ENCODE peak calls at places on chromosomes 3 and 15, in five cellular contexts. One of them, this sample, is unnamed.

GRCh38 chr3:11699083-11699427 is 55.3 kb upstream of the VGLL4 start:
- DNase-seq in SK-N-SH: no peak
- DNase-seq in NT2/D1: no peak
- DNase-seq in K562: no peak
- DNase-seq in HCT116: no peak
- DNase-seq in this sample: no peak

GRCh38 chr3:177144922-177145321 is 52.4 kb downstream of the TBL1XR1 start:
- DNase-seq in HCT116: no peak
- DNase-seq in NT2/D1: no peak
- DNase-seq in K562: no peak
- DNase-seq in SK-N-SH: no peak
- DNase-seq in this sample: peak

GRCh38 chr3:33898901-33899300 is 100.5 kb downstream of the PDCD6IP start:
- DNase-seq in K562: no peak
- DNase-seq in HCT116: no peak
- DNase-seq in SK-N-SH: no peak
- DNase-seq in NT2/D1: no peak
- DNase-seq in this sample: no peak

GRCh38 chr3:13544293-13544831 is 4.6 kb upstream of the FBLN2 start:
- DNase-seq in HCT116: no peak
- DNase-seq in K562: no peak
- DNase-seq in SK-N-SH: no peak
- DNase-seq in NT2/D1: no peak
- DNase-seq in this sample: no peak

GRCh38 chr3:78888650-78889049 is 879.1 kb downstream of the ROBO1 start:
- DNase-seq in K562: no peak
- DNase-seq in HCT116: no peak
- DNase-seq in SK-N-SH: no peak
- DNase-seq in NT2/D1: no peak
- DNase-seq in this sample: no peak

GRCh38 chr3:2236203-2236602 is 137.5 kb downstream of the CNTN4 start:
- DNase-seq in SK-N-SH: no peak
- DNase-seq in K562: no peak
- DNase-seq in NT2/D1: no peak
- DNase-seq in HCT116: no peak
- DNase-seq in this sample: no peak

GRCh38 chr3:43892535-43892934 is 201.8 kb downstream of the ABHD5 start:
- DNase-seq in SK-N-SH: no peak
- DNase-seq in K562: no peak
- DNase-seq in HCT116: no peak
- DNase-seq in NT2/D1: no peak
- DNase-seq in this sample: peak

GRCh38 chr3:24318668-24319287 is 175.9 kb downstream of the THRB start:
- DNase-seq in SK-N-SH: no peak
- DNase-seq in NT2/D1: no peak
- DNase-seq in HCT116: no peak
- DNase-seq in K562: no peak
- DNase-seq in this sample: no peak

GRCh38 chr3:140731440-140732119 is 53.7 kb downstream of the TRIM42 start:
- DNase-seq in NT2/D1: no peak
- DNase-seq in K562: no peak
- DNase-seq in HCT116: no peak
- DNase-seq in SK-N-SH: no peak
- DNase-seq in this sample: no peak

GRCh38 chr3:23199649-23200048 is 3.5 kb upstream of the UBE2E2 start:
- DNase-seq in SK-N-SH: no peak
- DNase-seq in NT2/D1: no peak
- DNase-seq in HCT116: no peak
- DNase-seq in K562: no peak
- DNase-seq in this sample: no peak

GRCh38 chr3:31767920-31768319 is 213.1 kb downstream of the OSBPL10 start:
- DNase-seq in HCT116: no peak
- DNase-seq in K562: no peak
- DNase-seq in SK-N-SH: no peak
- DNase-seq in NT2/D1: no peak
- DNase-seq in this sample: no peak

GRCh38 chr3:171883257-171883892 is 40.2 kb downstream of the TMEM212 start:
- DNase-seq in HCT116: no peak
- DNase-seq in K562: no peak
- DNase-seq in SK-N-SH: no peak
- DNase-seq in NT2/D1: no peak
- DNase-seq in this sample: no peak

GRCh38 chr3:45693941-45694521 is 4.8 kb downstream of the SACM1L start:
- DNase-seq in NT2/D1: no peak
- DNase-seq in SK-N-SH: peak
- DNase-seq in HCT116: no peak
- DNase-seq in K562: peak
- DNase-seq in this sample: no peak

GRCh38 chr3:165642761-165643432 is 194.3 kb downstream of the BCHE start:
- DNase-seq in HCT116: peak
- DNase-seq in SK-N-SH: no peak
- DNase-seq in K562: no peak
- DNase-seq in NT2/D1: no peak
- DNase-seq in this sample: no peak

GRCh38 chr3:102106421-102107097 is 257.2 kb downstream of the NFKBIZ start:
- DNase-seq in NT2/D1: no peak
- DNase-seq in HCT116: no peak
- DNase-seq in SK-N-SH: no peak
- DNase-seq in K562: no peak
- DNase-seq in this sample: no peak

DNA sequence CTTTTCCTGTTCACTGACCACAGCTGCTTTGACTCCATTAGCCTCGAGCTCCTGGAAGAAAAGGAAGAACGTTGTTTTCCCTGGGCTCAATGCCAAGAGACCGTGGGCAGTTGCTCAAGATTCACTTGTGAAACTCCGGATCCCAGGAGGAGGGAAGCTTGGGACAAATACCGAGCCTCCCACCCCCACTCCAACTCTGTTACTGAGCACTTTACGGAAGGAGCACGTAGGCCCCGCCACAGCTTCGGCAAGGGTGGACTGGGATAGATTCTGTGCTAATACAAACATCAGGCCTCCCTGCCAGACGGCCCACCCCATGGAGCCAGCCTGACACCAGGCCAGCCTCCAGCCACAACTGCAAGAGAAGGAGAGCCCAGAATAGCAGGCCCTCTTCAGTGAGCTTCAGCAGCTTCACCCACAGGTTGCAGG is 10.7 kb upstream of the FANCD2 start:
- DNase-seq in K562: no peak
- DNase-seq in SK-N-SH: no peak
- DNase-seq in HCT116: no peak
- DNase-seq in NT2/D1: no peak
- DNase-seq in this sample: no peak
- TF ChIP-seq YY1 in K562: no peak
- TF ChIP-seq YY1 in SK-N-SH: no peak
- TF ChIP-seq YY1 in HCT116: no peak
- TF ChIP-seq YY1 in NT2/D1: no peak
- TF ChIP-seq YY1 in this sample: no peak

DNA sequence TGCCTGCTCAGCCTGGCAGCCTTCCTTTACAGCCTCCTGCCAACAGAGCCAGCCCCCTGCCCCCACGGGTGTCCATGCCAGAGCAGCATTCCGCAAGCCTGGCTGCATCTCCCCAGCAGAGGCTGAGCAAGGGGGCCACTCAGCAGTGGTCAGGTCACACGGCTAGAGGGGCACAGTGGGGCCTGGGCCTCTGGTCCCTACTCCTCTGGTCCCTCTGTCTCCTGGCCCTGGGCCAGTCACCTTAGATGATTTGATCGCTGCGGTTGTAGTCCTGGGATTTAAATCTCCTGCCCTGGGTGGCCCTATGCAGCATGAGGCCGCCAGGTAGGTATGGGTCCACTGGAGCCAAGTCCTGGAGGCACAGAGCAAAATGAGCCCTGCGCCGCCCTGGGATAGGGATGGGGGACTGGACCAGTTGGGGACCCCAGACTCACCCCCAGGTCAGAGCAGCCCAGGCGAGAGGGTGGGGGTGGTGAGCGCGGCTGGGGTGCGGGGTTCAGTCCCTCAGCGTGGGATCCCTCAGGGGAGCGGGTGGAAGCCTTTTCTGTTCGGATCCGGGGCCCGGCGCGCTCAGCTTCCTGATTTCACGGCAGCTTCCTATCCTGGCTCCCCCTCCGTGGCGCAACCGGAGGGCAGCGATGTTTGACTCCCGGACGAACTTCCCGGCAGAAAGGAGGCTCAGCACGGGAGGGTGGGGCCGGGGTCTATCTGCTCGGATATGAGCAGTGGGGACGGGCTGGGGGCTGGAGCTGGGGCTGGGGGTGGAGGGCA is at the start of gene ZBTB47:
- DNase-seq in NT2/D1: no peak
- DNase-seq in K562: no peak
- DNase-seq in SK-N-SH: no peak
- DNase-seq in HCT116: no peak
- DNase-seq in this sample: no peak
- TF ChIP-seq YY1 in NT2/D1: no peak
- TF ChIP-seq YY1 in K562: no peak
- TF ChIP-seq YY1 in SK-N-SH: no peak
- TF ChIP-seq YY1 in HCT116: no peak
- TF ChIP-seq YY1 in this sample: no peak

GRCh38 chr15:88954431-88955277 is 41.5 kb upstream of the MFGE8 start:
- DNase-seq in NT2/D1: no peak
- DNase-seq in HCT116: no peak
- DNase-seq in SK-N-SH: no peak
- DNase-seq in K562: no peak
- DNase-seq in this sample: no peak

GRCh38 chr15:88950600-88951160 is 37.5 kb upstream of the MFGE8 start:
- DNase-seq in HCT116: no peak
- DNase-seq in NT2/D1: no peak
- DNase-seq in SK-N-SH: no peak
- DNase-seq in K562: no peak
- DNase-seq in this sample: no peak

DNA sequence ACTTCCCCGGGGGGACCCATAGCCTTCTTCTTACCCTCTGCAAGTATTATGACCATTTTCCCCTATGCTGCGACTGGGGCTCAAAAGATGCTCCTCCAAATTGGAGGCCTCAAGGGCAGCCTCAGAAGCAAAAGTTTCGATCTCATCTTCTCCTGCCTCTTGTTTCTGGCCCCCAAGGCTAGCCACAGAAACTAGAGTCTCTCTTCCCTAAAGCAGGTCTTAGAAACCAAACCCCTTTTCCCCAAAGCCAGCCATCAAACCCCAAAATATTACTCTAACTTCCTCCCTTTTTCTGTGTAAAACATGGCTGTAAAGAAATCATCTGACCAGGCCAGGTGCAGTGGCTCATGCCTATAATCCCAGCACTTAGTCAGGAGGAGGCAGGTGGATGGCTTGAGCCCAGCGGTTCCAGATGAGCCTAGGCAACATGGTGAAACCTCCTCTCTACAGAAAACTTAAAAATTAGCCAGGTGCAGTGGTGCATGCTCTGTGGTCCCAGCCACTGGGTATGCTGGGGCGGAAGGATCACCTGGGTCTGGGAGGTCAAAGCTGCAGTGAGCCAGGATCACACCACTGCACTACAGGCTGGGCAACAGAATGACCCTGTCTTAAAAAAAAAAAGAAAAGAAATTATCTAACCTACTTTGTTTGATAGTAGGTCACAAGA is 36.7 kb upstream of the MFGE8 start:
- DNase-seq in K562: no peak
- DNase-seq in NT2/D1: no peak
- DNase-seq in HCT116: no peak
- DNase-seq in SK-N-SH: no peak
- DNase-seq in this sample: peak
- TF ChIP-seq YY1 in K562: no peak
- TF ChIP-seq YY1 in NT2/D1: no peak
- TF ChIP-seq YY1 in HCT116: no peak
- TF ChIP-seq YY1 in SK-N-SH: no peak
- TF ChIP-seq YY1 in this sample: no peak

GRCh38 chr15:59340325-59340724 is 32.3 kb downstream of the MYO1E start:
- DNase-seq in NT2/D1: no peak
- DNase-seq in SK-N-SH: no peak
- DNase-seq in HCT116: no peak
- DNase-seq in K562: no peak
- DNase-seq in this sample: no peak
- TF ChIP-seq YY1 in NT2/D1: no peak
- TF ChIP-seq YY1 in SK-N-SH: no peak
- TF ChIP-seq YY1 in HCT116: no peak
- TF ChIP-seq YY1 in K562: no peak
- TF ChIP-seq YY1 in this sample: no peak

GRCh38 chr3:111690242-111690641 is 95.1 kb upstream of the ZBED2 start:
- DNase-seq in K562: no peak
- DNase-seq in HCT116: no peak
- DNase-seq in NT2/D1: no peak
- DNase-seq in SK-N-SH: no peak
- DNase-seq in this sample: no peak

GRCh38 chr3:111692593-111693552 is 97.7 kb upstream of the ZBED2 start:
- DNase-seq in HCT116: no peak
- DNase-seq in NT2/D1: no peak
- DNase-seq in K562: no peak
- DNase-seq in SK-N-SH: no peak
- DNase-seq in this sample: no peak

GRCh38 chr3:111688190-111688800 is 93.1 kb upstream of the ZBED2 start:
- DNase-seq in NT2/D1: no peak
- DNase-seq in SK-N-SH: no peak
- DNase-seq in HCT116: no peak
- DNase-seq in K562: no peak
- DNase-seq in this sample: no peak

GRCh38 chr3:111694471-111694870 is 99.3 kb upstream of the ZBED2 start:
- DNase-seq in SK-N-SH: no peak
- DNase-seq in HCT116: no peak
- DNase-seq in NT2/D1: no peak
- DNase-seq in K562: no peak
- DNase-seq in this sample: no peak

GRCh38 chr3:111691293-111691909 is 96.3 kb upstream of the ZBED2 start:
- DNase-seq in K562: no peak
- DNase-seq in NT2/D1: no peak
- DNase-seq in HCT116: no peak
- DNase-seq in SK-N-SH: peak
- DNase-seq in this sample: no peak
- TF ChIP-seq YY1 in K562: no peak
- TF ChIP-seq YY1 in NT2/D1: no peak
- TF ChIP-seq YY1 in HCT116: no peak
- TF ChIP-seq YY1 in SK-N-SH: no peak
- TF ChIP-seq YY1 in this sample: no peak

GRCh38 chr15:83559310-83559966 is 94.5 kb upstream of the ADAMTSL3 start:
- DNase-seq in NT2/D1: peak
- DNase-seq in SK-N-SH: peak
- DNase-seq in HCT116: peak
- DNase-seq in K562: peak
- DNase-seq in this sample: peak
- TF ChIP-seq YY1 in NT2/D1: no peak
- TF ChIP-seq YY1 in SK-N-SH: no peak
- TF ChIP-seq YY1 in HCT116: no peak
- TF ChIP-seq YY1 in K562: no peak
- TF ChIP-seq YY1 in this sample: no peak

This sample was measured in GM12878.